ENCODE peak calls at places on chromosomes 7 and 10, in nine cellular contexts. A, F, D, R, N, Z, T, J and P are unnamed samples.
A peak's percentile ranks its signal among the peaks of the same experiment; 100 is the strongest.

GRCh38 chr7:155776606-155777005 is 35.7 kb downstream of the SHH start:
- DNase-seq in Z (no peak), T (no peak), F (no peak), N (no peak), R (no peak), A (no peak), J (no peak), D (no peak), P (no peak)

GRCh38 chr10:113854757-113855626 is 531 bp downstream of the NHLRC2 start:
- DNase-seq in R (peak; percentile 73), T (peak; percentile 83), J (peak; percentile 79), D (peak; percentile 67), F (no peak), N (peak; percentile 31), Z (peak; percentile 53), A (peak; percentile 84), P (peak; percentile 32)

GRCh38 chr10:95242581-95243317 is 48.1 kb downstream of the PDLIM1 start:
- DNase-seq in D (peak; percentile 69), J (peak; percentile 77), A (peak; percentile 74), Z (peak; percentile 86), R (peak; percentile 65), N (no peak), T (peak; percentile 62), F (peak; percentile 73), P (peak; percentile 35)

GRCh38 chr7:122383934-122384333 is 79.4 kb upstream of the FEZF1 start:
- DNase-seq in A (peak; percentile 46), T (no peak), R (no peak), Z (no peak), F (no peak), N (no peak), J (no peak), D (no peak), P (no peak)

GRCh38 chr10:114094795-114095194 is 51.1 kb downstream of the ADRB1 start:
- DNase-seq in N (no peak), T (no peak), D (no peak), Z (no peak), A (no peak), R (no peak), J (no peak), F (no peak), P (no peak)

GRCh38 chr7:39130740-39131538 is 153.2 kb downstream of the POU6F2 start:
- DNase-seq in N (no peak), J (no peak), A (peak; percentile 36), R (no peak), Z (peak; percentile 22), D (no peak), T (no peak), F (no peak), P (no peak)

GRCh38 chr10:124092270-124093075 is 925 bp downstream of the CHST15 start:
- DNase-seq in F (peak; percentile 30), T (peak; percentile 80), J (peak; percentile 37), R (peak; percentile 68), Z (peak; percentile 82), D (peak; percentile 81), A (peak; percentile 87), N (no peak), P (peak; percentile 93)

GRCh38 chr10:3901370-3901769 is 116.4 kb upstream of the KLF6 start:
- DNase-seq in N (no peak), T (no peak), D (no peak), R (no peak), J (no peak), F (no peak), Z (no peak), A (no peak), P (no peak)

GRCh38 chr10:76550806-76551205 is 1086.8 kb downstream of the KCNMA1 start:
- DNase-seq in D (no peak), F (no peak), A (no peak), Z (peak; percentile 4), R (peak; percentile 64), N (no peak), T (no peak), J (no peak), P (no peak)

GRCh38 chr10:132365102-132365501 is 31.9 kb upstream of the PWWP2B start:
- DNase-seq in D (no peak), N (no peak), R (no peak), A (no peak), Z (no peak), F (no peak), J (no peak), T (no peak), P (no peak)
- TF ChIP-seq EZH2phosphoT487 in D (no peak), N (no peak), R (no peak), A (no peak), Z (no peak), F (no peak), J (no peak), T (no peak), P (no peak)

DNA sequence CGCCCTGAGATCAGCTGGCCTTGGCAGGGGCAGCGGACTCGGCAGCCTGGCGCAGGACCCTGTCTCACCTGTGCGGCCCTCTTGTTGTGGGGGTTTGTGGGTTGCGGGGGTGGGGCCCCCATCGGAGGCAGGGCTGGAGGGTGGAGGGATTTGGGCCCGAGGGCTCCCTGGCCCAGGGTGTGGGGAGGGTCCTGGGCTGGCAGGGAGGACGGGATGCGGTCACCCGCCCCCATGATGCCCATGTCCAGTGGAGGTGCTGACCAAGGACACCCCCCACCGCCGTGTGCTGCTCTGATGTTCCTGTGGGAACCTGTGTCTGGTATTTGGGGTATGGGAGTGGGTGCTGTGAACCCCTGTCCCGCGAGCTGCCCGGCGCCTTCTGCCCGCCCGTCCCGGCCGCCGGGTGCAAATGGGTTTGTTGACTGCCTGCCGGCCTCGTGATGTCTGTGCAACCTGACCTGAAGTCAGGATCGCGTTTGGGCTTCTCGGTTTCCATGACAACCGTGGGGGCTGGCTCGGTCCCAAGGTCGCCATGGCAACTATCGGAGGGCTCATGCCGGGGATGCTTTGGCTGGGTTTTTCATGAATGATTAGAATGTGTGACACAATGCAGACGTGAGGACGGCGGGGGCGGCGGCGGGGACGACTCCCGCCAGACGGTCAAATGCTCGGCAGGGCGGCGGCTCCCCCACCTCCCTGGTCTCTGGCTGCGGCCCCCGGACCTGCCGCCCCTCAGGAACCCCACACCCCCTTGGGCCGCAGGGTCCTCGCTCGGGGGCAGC is 7.3 kb downstream of the MAFK start:
- DNase-seq in R (peak; percentile 90), J (peak; percentile 91), Z (peak; percentile 78), F (peak; percentile 20), A (peak; percentile 83), N (no peak), T (peak; percentile 100), D (no peak), P (no peak)
- H3K4me2 ChIP-seq in R (peak overlapping the region; percentile 83), J (peak overlapping the region; percentile 92), Z (peak overlapping the region; percentile 64), F (peak overlapping the region; percentile 91), A (peak overlapping the region; percentile 43), N (peak overlapping the region; percentile 82), T (peak overlapping the region; percentile 100), D (no peak overlapping the region), P (no peak overlapping the region)

DNA sequence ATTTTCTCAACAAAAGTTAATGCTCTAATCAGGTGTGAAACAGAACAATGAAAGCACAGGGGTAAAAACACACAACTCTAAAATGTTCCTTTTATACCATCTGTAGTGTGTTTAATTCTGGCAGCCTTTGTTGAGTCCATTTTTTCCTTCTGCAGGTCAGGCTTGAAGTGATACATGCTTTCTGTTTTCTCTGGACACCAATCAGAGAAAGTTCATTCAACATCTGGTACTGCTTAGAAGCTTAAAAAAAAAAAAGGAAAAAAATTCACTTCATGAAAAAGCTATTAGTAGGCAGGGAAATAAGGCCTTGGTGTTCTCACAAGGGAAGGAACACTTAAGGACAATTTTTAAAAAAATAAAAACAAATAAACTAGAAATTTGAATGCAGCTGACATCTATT is 231.3 kb upstream of the RHOBTB1 start:
- DNase-seq in T (peak; percentile 15), N (no peak), R (no peak), A (no peak), F (no peak), D (no peak), J (peak; percentile 64), Z (no peak), P (no peak)
- TF ChIP-seq EZH2phosphoT487 in T (no peak), N (no peak), R (no peak), A (no peak), F (no peak), D (no peak), J (no peak), Z (no peak), P (no peak)

GRCh38 chr10:101478956-101479355 is 109.1 kb downstream of the POLL start:
- DNase-seq in D (no peak), Z (no peak), T (no peak), A (no peak), R (no peak), J (no peak), N (no peak), F (no peak), P (no peak)
- H3K4me2 ChIP-seq in D (no peak overlapping the region), Z (no peak overlapping the region), T (no peak overlapping the region), A (no peak overlapping the region), R (no peak overlapping the region), J (no peak overlapping the region), N (no peak overlapping the region), F (no peak overlapping the region), P (no peak overlapping the region)

GRCh38 chr10:58050575-58050974 is 217.1 kb downstream of the IPMK start:
- DNase-seq in T (no peak), D (no peak), N (no peak), Z (peak; percentile 83), F (no peak), A (no peak), R (no peak), J (no peak), P (peak; percentile 79)
- TF ChIP-seq EZH2phosphoT487 in T (no peak), D (no peak), N (no peak), Z (no peak), F (no peak), A (no peak), R (no peak), J (no peak), P (no peak)

GRCh38 chr10:99339077-99339476 is 9.9 kb downstream of the CNNM1 start:
- DNase-seq in T (no peak), F (peak; percentile 84), A (no peak), R (no peak), Z (no peak), J (peak; percentile 56), N (no peak), D (no peak), P (no peak)
- H3K4me2 ChIP-seq in T (no peak overlapping the region), F (peak overlapping the region; percentile 74), A (no peak overlapping the region), R (no peak overlapping the region), Z (no peak overlapping the region), J (no peak overlapping the region), N (no peak overlapping the region), D (no peak overlapping the region), P (no peak overlapping the region)

DNA sequence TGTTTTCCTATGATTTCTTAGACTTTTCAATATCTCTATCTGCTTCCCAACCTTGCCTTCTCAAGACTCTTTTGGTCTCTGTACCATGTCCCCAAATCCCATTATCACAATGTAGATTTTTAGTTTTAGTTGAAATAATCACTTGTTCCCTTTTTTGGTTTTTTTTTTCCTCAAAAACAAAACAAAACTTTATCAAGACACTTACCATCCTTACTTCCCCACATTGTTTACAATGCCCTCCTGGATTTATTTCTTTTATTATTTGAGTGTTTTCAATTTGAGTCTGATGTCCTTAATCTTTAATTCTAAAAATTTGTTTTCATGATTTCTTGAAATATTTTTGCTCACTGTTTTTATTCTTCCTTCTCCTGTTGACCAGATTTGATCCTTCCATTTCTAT is 112.6 kb downstream of the CPED1 start:
- DNase-seq in T (no peak), N (no peak), D (no peak), Z (no peak), J (no peak), R (no peak), F (no peak), A (no peak), P (no peak)
- TF ChIP-seq EZH2phosphoT487 in T (no peak), N (no peak), D (no peak), Z (no peak), J (no peak), R (no peak), F (no peak), A (no peak), P (no peak)